ENCODE peak calls at places on chromosome 16, in five cellular contexts. F, I, P, T and Z are unnamed samples.

GRCh38 chr16:66223176-66223780 is 143.2 kb upstream of the CDH5 start:
- DNase-seq in F (no peak), I (no peak), P (peak), T (no peak), Z (peak)

GRCh38 chr16:278863-279366 is 1.5 kb upstream of the ARHGDIG start:
- DNase-seq in F (no peak), I (no peak), P (peak), T (peak), Z (peak)

GRCh38 chr16:13919330-13919682 is 648 bp upstream of the ERCC4 start:
- DNase-seq in F (peak), I (no peak), P (peak), T (no peak), Z (peak)

GRCh38 chr16:85208181-85208580 is 95.9 kb upstream of the CIBAR2 start:
- DNase-seq in F (no peak), I (no peak), P (no peak), T (no peak), Z (no peak)

GRCh38 chr16:23491490-23492391 is 18.6 kb downstream of the GGA2 start:
- DNase-seq in F (no peak), I (no peak), P (peak), T (no peak), Z (no peak)

GRCh38 chr16:72189865-72190371 is 18.0 kb upstream of the PMFBP1 start:
- DNase-seq in F (no peak), I (no peak), P (peak), T (no peak), Z (peak)

GRCh38 chr16:14309906-14310305 is 238.8 kb downstream of the MRTFB start:
- DNase-seq in F (no peak), I (no peak), P (peak), T (no peak), Z (peak)

GRCh38 chr16:85928411-85928820 is 29.5 kb downstream of the IRF8 start:
- DNase-seq in F (no peak), I (peak), P (no peak), T (no peak), Z (peak)

GRCh38 chr16:89200850-89201466 is 621 bp upstream of the SLC22A31 start:
- DNase-seq in F (no peak), I (no peak), P (no peak), T (no peak), Z (no peak)
- H3K4me3 ChIP-seq in F (peak), I (no peak), P (no peak), T (no peak), Z (no peak)

GRCh38 chr16:87966685-87967185 is 15.5 kb downstream of the BANP start:
- DNase-seq in F (no peak), I (no peak), P (peak), T (no peak), Z (no peak)
- H3K4me3 ChIP-seq in F (no peak), I (no peak), P (no peak), T (no peak), Z (no peak)

DNA sequence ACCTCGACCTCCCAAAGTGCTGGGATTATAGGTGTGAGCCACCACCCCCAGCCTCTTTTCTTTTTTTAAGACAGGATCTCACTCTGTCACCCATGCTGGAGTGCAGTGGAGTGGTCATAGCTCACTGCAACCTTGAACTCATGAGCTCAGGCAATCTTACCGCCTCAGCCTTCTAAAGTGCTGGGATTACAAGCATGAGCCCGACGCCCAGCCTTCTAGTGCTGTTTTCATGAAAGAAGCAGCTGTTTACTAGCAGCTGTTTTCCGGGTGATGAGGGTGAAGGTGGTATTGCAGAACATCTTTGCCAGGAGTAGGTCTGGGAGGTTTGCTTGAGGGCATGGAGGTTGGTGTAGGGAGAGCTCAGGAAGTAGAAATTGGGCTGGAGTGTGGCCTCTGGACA is 2.0 kb downstream of the ADCY7 start:
- DNase-seq in F (no peak), I (no peak), P (no peak), T (no peak), Z (no peak)
- H3K4me3 ChIP-seq in F (no peak), I (no peak), P (no peak), T (peak), Z (no peak)

GRCh38 chr16:54193656-54194007 is 93.0 kb downstream of the IRX3 start:
- DNase-seq in F (peak), I (peak), P (peak), T (no peak), Z (peak)

GRCh38 chr16:54191163-54191562 is 95.4 kb downstream of the IRX3 start:
- DNase-seq in F (no peak), I (no peak), P (no peak), T (no peak), Z (no peak)

GRCh38 chr16:54191592-54191991 is 95.0 kb downstream of the IRX3 start:
- DNase-seq in F (no peak), I (no peak), P (no peak), T (no peak), Z (no peak)

GRCh38 chr16:54193013-54193655 is 93.5 kb downstream of the IRX3 start:
- DNase-seq in F (no peak), I (no peak), P (no peak), T (no peak), Z (no peak)

DNA sequence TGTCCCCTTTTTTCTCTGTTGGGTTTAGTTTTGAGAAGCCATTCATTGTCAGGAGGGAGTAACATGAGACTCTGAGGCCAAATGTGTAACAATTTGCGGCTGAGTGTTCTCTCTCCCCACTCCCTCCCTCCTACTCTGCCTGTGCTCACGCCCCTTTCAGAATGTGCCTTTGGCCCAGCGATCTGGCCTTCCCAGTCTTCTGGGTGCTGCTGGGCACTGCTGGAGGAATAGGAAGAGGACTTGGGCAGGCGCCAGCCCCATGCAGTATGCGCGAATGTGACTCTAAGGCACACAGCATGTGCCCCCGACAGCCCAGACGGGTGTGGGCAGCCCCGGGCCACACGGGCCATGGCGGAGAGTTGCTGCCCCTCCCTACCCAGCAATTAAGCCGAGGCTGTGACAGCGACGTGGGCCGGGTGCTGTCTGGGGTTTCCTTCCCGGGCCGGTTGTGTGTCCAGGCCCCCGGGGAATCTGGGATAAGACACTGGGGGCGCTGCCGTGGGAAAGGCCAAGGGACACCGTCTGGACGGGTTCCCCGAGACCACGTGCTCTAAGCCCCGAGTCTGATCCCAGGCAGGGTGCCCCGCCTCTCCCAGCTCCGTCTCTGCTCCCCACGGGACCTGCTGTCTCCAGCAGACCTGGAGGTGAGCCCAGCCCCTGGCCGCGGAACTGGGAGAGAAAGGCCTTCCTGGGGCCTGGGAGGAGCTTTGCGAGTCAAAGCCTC is 92.4 kb downstream of the IRX3 start:
- DNase-seq in F (no peak), I (peak), P (peak), T (no peak), Z (peak)
- H3K4me3 ChIP-seq in F (peak), I (peak), P (no peak), T (no peak), Z (peak)

DNA sequence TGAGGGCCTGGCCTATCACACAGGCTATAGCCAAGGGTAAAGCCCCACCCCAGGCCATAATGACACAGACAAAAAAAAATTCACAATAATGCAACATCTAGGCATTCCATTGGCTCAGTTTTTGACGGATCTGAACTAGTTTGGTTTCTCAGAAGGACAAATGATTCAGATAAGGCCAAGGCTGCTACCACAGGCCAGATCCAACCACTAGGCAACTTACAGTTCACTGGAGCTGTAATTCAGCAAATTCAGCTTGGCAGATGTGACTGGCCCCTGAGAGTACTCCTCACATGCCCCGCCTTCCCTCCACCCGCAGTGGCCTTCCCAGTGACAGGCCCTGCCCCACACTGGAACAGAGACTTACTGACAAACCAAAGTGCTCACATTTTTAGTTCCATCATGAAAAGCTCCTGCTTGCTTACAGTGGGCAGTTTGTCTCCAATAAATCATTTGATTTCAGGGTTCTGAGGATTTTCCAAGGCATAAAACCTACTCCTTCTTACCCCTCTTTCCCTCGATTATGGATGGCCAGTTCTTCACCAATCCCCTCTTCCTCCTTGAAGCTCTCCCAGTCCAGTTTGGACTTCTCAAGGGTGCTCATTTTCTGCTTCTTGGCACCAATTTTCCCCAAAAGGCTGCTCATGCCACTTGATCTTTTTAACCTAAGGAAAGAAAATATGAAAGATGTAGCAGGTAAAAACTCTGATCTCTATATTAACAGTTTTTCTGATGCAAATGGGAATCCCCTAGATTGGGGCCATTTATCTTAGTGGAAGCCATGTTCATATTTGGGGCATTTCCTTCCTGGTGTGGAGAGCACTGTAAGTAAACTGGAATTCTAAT is 53.3 kb upstream of the BCAR1 start:
- DNase-seq in F (peak), I (peak), P (peak), T (no peak), Z (peak)
- H3K4me3 ChIP-seq in F (no peak), I (no peak), P (no peak), T (no peak), Z (no peak)

DNA sequence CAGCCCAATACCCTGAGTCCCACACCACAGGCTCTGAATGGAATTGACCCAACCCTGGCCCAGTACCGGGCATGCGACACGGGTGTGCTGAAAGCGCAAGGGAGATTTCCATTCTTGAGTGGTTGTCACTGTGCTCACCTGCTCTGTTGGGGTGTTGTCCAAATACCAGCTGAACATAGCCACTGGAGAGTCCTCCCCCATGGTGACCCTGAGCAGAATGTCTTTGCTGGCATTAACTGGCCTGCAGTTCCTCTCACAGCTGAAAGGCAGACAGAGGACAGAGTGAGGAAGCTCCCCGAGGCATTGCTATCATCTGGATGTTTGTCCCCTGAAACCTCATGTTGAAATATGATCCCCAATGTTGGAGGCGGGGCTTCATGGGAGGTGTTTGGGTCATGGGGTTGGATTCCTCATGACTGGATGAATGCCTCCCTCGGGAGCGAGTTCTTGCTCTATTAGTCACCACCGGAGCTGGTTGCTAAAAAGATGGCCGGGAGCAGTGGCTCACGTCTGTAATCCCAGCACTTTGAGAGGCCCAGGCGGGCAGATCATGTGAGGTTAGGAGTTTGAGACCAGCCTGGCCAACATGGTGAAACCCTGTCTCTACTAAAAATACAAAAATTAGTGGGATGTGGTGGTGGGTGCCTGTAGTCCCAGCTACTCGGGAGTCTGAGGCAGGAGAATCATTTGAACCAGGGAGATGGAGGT is 57.3 kb upstream of the BCO1 start:
- DNase-seq in F (peak), I (peak), P (peak), T (no peak), Z (peak)
- H3K4me3 ChIP-seq in F (peak), I (peak), P (no peak), T (no peak), Z (no peak)

GRCh38 chr16:56617212-56618085 is 8.1 kb upstream of the MT1E start:
- DNase-seq in F (no peak), I (peak), P (peak), T (no peak), Z (peak)
- H3K4me3 ChIP-seq in F (no peak), I (peak), P (peak), T (peak), Z (peak)

GRCh38 chr16:10618710-10619209 is 38.4 kb upstream of the EMP2 start:
- DNase-seq in F (no peak), I (no peak), P (no peak), T (no peak), Z (no peak)
- H3K4me3 ChIP-seq in F (no peak), I (no peak), P (no peak), T (no peak), Z (no peak)

GRCh38 chr16:25066747-25067631 is 44.6 kb upstream of the LCMT1 start:
- DNase-seq in F (no peak), I (peak), P (peak), T (peak), Z (peak)
- H3K4me3 ChIP-seq in F (no peak), I (peak), P (peak), T (peak), Z (peak)